ENCODE peak calls at places on chromosomes 4 and X, in six cellular contexts. G is fibroblast of lung; R is CD8-positive, alpha-beta T cell; T is PC-3; B is GM20000; O is kidney epithelial cell. C is an unnamed sample.

GRCh38 chr4:3213101-3213416 is 35.9 kb upstream of the MSANTD1 start:
- DNase-seq in G (no peak), R (no peak), T (no peak), B (no peak), O (no peak), C (no peak)

GRCh38 chrX:72095370-72095769 is 36.3 kb downstream of the RTL5 start:
- DNase-seq in G (no peak), R (no peak), T (no peak), B (no peak), O (no peak), C (no peak)

GRCh38 chr4:151117371-151117962 is 18.0 kb downstream of the RPS3A start:
- DNase-seq in G (peak), R (peak), T (peak), B (peak), O (peak), C (peak)

GRCh38 chrX:17605676-17606075 is 131.6 kb upstream of the SCML1 start:
- DNase-seq in G (peak), R (no peak), T (no peak), B (no peak), O (no peak), C (no peak)

GRCh38 chrX:11407331-11408110 is 114.3 kb downstream of the AMELX start:
- DNase-seq in G (no peak), R (no peak), T (peak), B (no peak), O (no peak), C (no peak)

GRCh38 chrX:22360129-22360528 is 87.4 kb downstream of the CBLL2 start:
- DNase-seq in G (no peak), R (no peak), T (no peak), B (no peak), O (no peak), C (no peak)

GRCh38 chr4:108369035-108369655 is 200.4 kb upstream of the LEF1 start:
- DNase-seq in G (no peak), R (no peak), T (no peak), B (no peak), O (no peak), C (no peak)

GRCh38 chrX:13719192-13719856 is 15.1 kb downstream of the TRAPPC2 start:
- DNase-seq in G (no peak), R (no peak), T (no peak), B (no peak), O (no peak), C (no peak)

GRCh38 chr4:146255463-146255862 is 41.1 kb downstream of the REELD1 start:
- DNase-seq in G (peak), R (no peak), T (no peak), B (no peak), O (no peak), C (peak)

GRCh38 chrX:152915541-152916241 is 17.8 kb downstream of the ZNF185 start:
- DNase-seq in G (peak), R (no peak), T (peak), B (peak), O (no peak), C (peak)

GRCh38 chr4:8283161-8283560 is 13.6 kb downstream of the HTRA3 start:
- DNase-seq in G (no peak), R (no peak), T (no peak), B (no peak), O (no peak), C (no peak)

GRCh38 chr4:138475116-138475515 is 233.0 kb upstream of the SLC7A11 start:
- DNase-seq in G (no peak), R (no peak), T (no peak), B (no peak), O (no peak), C (no peak)

GRCh38 chr4:25486171-25486570 is 109.1 kb downstream of the ANAPC4 start:
- DNase-seq in G (no peak), R (no peak), T (peak), B (no peak), O (peak), C (peak)

GRCh38 chr4:86633854-86634253 is 39.7 kb downstream of the PTPN13 start:
- DNase-seq in G (peak), R (no peak), T (no peak), B (no peak), O (no peak), C (no peak)

GRCh38 chr4:135927651-135928050 is 1604.6 kb downstream of the PCDH18 start:
- DNase-seq in G (peak), R (no peak), T (peak), B (no peak), O (no peak), C (no peak)

GRCh38 chr4:173243917-173244658 is 75.5 kb downstream of the GALNT7 start:
- DNase-seq in G (no peak), R (no peak), T (no peak), B (no peak), O (no peak), C (no peak)

GRCh38 chrX:37995428-37995827 is 10.9 kb upstream of the SYTL5 start:
- DNase-seq in G (no peak), R (no peak), T (no peak), B (no peak), O (no peak), C (no peak)

GRCh38 chr4:118589471-118590055 is 95.6 kb upstream of the METTL14 start:
- DNase-seq in G (no peak), R (no peak), T (no peak), B (no peak), O (no peak), C (no peak)

GRCh38 chr4:24664956-24665355 is 80.6 kb upstream of the DHX15 start:
- DNase-seq in G (peak), R (no peak), T (no peak), B (no peak), O (no peak), C (no peak)

GRCh38 chr4:16830081-16830480 is 68.4 kb downstream of the LDB2 start:
- DNase-seq in G (no peak), R (no peak), T (no peak), B (no peak), O (no peak), C (no peak)

GRCh38 chrX:46587158-46587557 is 13.6 kb downstream of the CHST7 start:
- DNase-seq in G (no peak), R (no peak), T (no peak), B (peak), O (no peak), C (no peak)

GRCh38 chrX:81202413-81202794 is 502 bp downstream of the SH3BGRL start:
- DNase-seq in G (peak), R (no peak), T (no peak), B (no peak), O (no peak), C (no peak)

GRCh38 chr4:41214158-41215146 is at the start of gene APBB2:
- DNase-seq in G (peak), R (no peak), T (peak), B (peak), O (peak), C (peak)

GRCh38 chr4:72448231-72448630 is 120.8 kb downstream of the ADAMTS3 start:
- DNase-seq in G (no peak), R (no peak), T (peak), B (no peak), O (no peak), C (no peak)

GRCh38 chrX:45134775-45135174 is 65.9 kb downstream of the DIPK2B start:
- DNase-seq in G (no peak), R (no peak), T (no peak), B (no peak), O (no peak), C (no peak)

GRCh38 chrX:147119088-147119487 is 304.5 kb upstream of the CXorf51A start:
- DNase-seq in G (no peak), R (no peak), T (no peak), B (no peak), O (no peak), C (no peak)

GRCh38 chr4:48033825-48034413 is 17.3 kb downstream of the NIPAL1 start:
- DNase-seq in G (no peak), R (peak), T (peak), B (no peak), O (no peak), C (no peak)

GRCh38 chr4:85732124-85732523 is 257.2 kb downstream of the ARHGAP24 start:
- DNase-seq in G (no peak), R (no peak), T (no peak), B (no peak), O (no peak), C (no peak)

GRCh38 chr4:125849869-125850268 is 535.1 kb downstream of the FAT4 start:
- DNase-seq in G (peak), R (no peak), T (peak), B (no peak), O (peak), C (peak)

GRCh38 chr4:94766856-94767255 is 9.1 kb downstream of the BMPR1B start:
- DNase-seq in G (no peak), R (no peak), T (peak), B (no peak), O (peak), C (peak)

GRCh38 chr4:3472411-3473141 is 9.5 kb downstream of the DOK7 start:
- DNase-seq in G (no peak), R (no peak), T (no peak), B (no peak), O (no peak), C (no peak)

GRCh38 chr4:47483722-47484121 is 1.4 kb upstream of the ATP10D start:
- DNase-seq in G (no peak), R (no peak), T (no peak), B (no peak), O (no peak), C (no peak)

DNA sequence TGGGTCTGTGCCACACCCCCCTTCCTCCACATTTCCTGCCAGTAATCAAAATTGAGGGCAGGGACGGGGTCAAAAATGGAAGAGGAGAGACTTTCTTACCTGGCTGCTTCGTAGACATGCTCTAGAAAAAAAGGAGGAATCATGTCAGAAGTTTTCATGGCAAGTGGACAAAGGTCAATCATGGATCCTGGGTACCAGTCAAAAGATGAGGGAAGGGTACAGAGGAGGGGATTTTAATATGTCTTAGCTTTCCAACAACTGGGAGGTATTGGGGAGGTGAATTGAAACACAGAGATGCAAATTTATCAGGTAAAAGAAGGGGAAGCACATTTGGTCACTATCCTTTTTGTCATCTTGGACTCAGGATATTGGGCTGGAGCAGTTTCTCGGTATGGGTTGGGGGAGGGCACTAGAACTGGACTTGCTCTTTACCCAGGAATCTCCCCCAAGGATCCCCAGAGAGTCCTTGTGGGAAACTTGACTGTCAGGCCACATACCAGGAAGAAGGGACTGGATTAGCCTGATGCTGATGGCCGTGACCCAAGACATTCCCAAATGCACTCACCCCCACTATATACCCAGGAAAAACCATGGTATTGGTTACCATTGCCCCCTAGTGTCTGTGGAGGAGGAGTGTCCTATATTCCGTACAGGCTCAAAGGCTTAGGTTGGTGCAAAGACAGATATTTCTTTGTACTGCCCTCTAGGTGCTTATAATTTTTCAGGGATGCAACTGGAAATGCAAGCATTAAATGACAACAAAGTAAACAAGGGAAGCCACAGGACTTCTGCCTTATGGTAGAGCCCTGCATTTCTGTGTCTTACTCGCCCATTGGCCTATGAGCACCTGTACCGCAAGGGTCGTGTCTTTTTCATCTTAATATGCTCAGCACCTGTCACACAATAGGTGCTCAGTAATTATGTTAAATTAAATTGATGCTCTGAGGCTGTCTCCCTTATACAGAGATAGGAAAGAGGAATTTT is 16.8 kb downstream of the VSIG4 start:
- DNase-seq in G (no peak), R (no peak), T (peak), B (no peak), O (no peak), C (no peak)
- TF ChIP-seq CTCF in G (no peak), R (no peak), T (peak), B (peak), O (no peak), C (no peak)

GRCh38 chrX:119181491-119181890 is 53.9 kb upstream of the KIAA1210 start:
- DNase-seq in G (no peak), R (no peak), T (peak), B (no peak), O (no peak), C (no peak)
- TF ChIP-seq CTCF in G (no peak), R (no peak), T (peak), B (no peak), O (peak), C (peak)

GRCh38 chr4:37890501-37891220 is at the start of gene TBC1D1:
- DNase-seq in G (no peak), R (peak), T (peak), B (peak), O (no peak), C (no peak)
- TF ChIP-seq CTCF in G (peak), R (no peak), T (no peak), B (no peak), O (peak), C (no peak)

GRCh38 chr4:157282019-157282418 is 61.5 kb downstream of the GRIA2 start:
- DNase-seq in G (no peak), R (no peak), T (no peak), B (no peak), O (no peak), C (no peak)
- TF ChIP-seq CTCF in G (no peak), R (no peak), T (no peak), B (no peak), O (no peak), C (no peak)

C was measured in astrocyte of the cerebellum.